ENCODE peak calls at places on chromosomes 7 and 10, in nine cellular contexts. L, F, V, B, G, U, T, P and D are unnamed samples.

GRCh38 chr7:485188-486081 is 34.2 kb downstream of the PDGFA start:
- DNase-seq in G (no peak), F (peak), T (peak), V (no peak), L (peak), P (no peak), U (no peak), B (no peak), D (no peak)

GRCh38 chr10:76218045-76218444 is 786.6 kb downstream of the LRMDA start:
- DNase-seq in G (no peak), T (no peak), B (no peak), L (no peak), U (no peak), F (no peak), V (no peak), P (no peak), D (no peak)

GRCh38 chr10:109902992-109903947 is 20.0 kb downstream of the XPNPEP1 start:
- DNase-seq in B (no peak), F (peak), V (no peak), U (no peak), L (peak), G (no peak), P (no peak), T (no peak), D (no peak)

GRCh38 chr7:30751257-30751650 is 681 bp upstream of the INMT start:
- DNase-seq in V (no peak), P (no peak), G (no peak), U (no peak), F (no peak), L (no peak), B (no peak), T (no peak), D (no peak)

GRCh38 chr10:71232089-71232998 is 20.0 kb downstream of the UNC5B start:
- DNase-seq in G (peak), P (peak), V (no peak), F (peak), U (no peak), L (no peak), B (no peak), T (no peak), D (no peak)

GRCh38 chr10:104041891-104042535 is 43.7 kb downstream of the COL17A1 start:
- DNase-seq in G (no peak), B (no peak), F (no peak), T (no peak), P (no peak), V (no peak), L (no peak), U (no peak), D (no peak)

GRCh38 chr7:140242057-140243031 is 65.6 kb upstream of the KDM7A start:
- DNase-seq in G (no peak), U (peak), L (no peak), T (no peak), V (peak), P (no peak), F (no peak), B (no peak), D (no peak)

GRCh38 chr10:78471723-78472541 is 438.3 kb downstream of the RPS24 start:
- DNase-seq in U (no peak), L (no peak), T (no peak), B (no peak), P (peak), V (peak), F (no peak), G (no peak), D (no peak)

GRCh38 chr7:92754756-92755581 is 81.4 kb downstream of the CDK6 start:
- DNase-seq in L (no peak), T (no peak), P (no peak), F (no peak), B (no peak), U (no peak), G (peak), V (no peak), D (peak)

GRCh38 chr10:46542567-46543323 is 13.7 kb downstream of the GPRIN2 start:
- DNase-seq in L (no peak), F (no peak), G (no peak), V (no peak), B (peak), U (no peak), P (no peak), T (no peak), D (no peak)

GRCh38 chr10:35754489-35754888 is 112.4 kb upstream of the FZD8 start:
- DNase-seq in V (no peak), P (no peak), F (no peak), G (no peak), L (no peak), B (no peak), U (no peak), T (no peak), D (no peak)

GRCh38 chr7:141390339-141390738 is 160.9 kb upstream of the AGK start:
- DNase-seq in V (no peak), P (no peak), U (no peak), G (no peak), F (no peak), B (no peak), L (no peak), T (no peak), D (no peak)

GRCh38 chr10:30422981-30423654 is 10.9 kb upstream of the MAP3K8 start:
- DNase-seq in F (peak), P (peak), U (peak), B (no peak), L (peak), V (peak), G (peak), T (peak), D (no peak)

GRCh38 chr10:118873080-118873737 is 118.4 kb upstream of the CACUL1 start:
- DNase-seq in G (peak), V (no peak), L (peak), T (peak), P (peak), F (peak), U (no peak), B (no peak), D (no peak)

GRCh38 chr7:74475243-74475986 is 21.7 kb downstream of the GTF2IRD1 start:
- DNase-seq in T (no peak), B (no peak), V (no peak), P (no peak), U (no peak), F (no peak), G (no peak), L (peak), D (no peak)

GRCh38 chr7:130124711-130125110 is 54.4 kb downstream of the KLHDC10 start:
- DNase-seq in F (no peak), U (no peak), V (no peak), G (no peak), P (no peak), T (no peak), L (no peak), B (no peak), D (no peak)

GRCh38 chr10:31749293-31749692 is 179.3 kb downstream of the ARHGAP12 start:
- DNase-seq in P (no peak), U (no peak), G (peak), B (no peak), F (peak), T (no peak), V (no peak), L (no peak), D (no peak)

GRCh38 chr10:83375274-83375673 is 764.0 kb upstream of the GHITM start:
- DNase-seq in T (no peak), G (no peak), F (no peak), L (no peak), P (no peak), B (no peak), U (no peak), V (no peak), D (no peak)

GRCh38 chr10:59382831-59383295 is 20.5 kb upstream of the FAM13C start:
- DNase-seq in F (peak), T (no peak), B (no peak), L (no peak), G (peak), U (no peak), V (no peak), P (peak), D (no peak)

GRCh38 chr10:44947356-44948152 is 12.0 kb upstream of the RASSF4 start:
- DNase-seq in F (no peak), U (peak), T (peak), L (no peak), P (no peak), V (no peak), G (no peak), B (no peak), D (no peak)

GRCh38 chr7:113698556-113699220 is 220.1 kb downstream of the PPP1R3A start:
- DNase-seq in T (peak), U (peak), V (peak), P (peak), B (no peak), L (peak), F (peak), G (peak), D (peak)

GRCh38 chr7:135164357-135165021 is 6.0 kb downstream of the CYREN start:
- DNase-seq in U (no peak), T (no peak), L (no peak), B (no peak), V (no peak), P (no peak), F (peak), G (no peak), D (no peak)

GRCh38 chr7:64515781-64516180 is 47.1 kb downstream of the ZNF680 start:
- DNase-seq in V (no peak), F (no peak), B (no peak), T (no peak), U (no peak), L (no peak), P (peak), G (no peak), D (no peak)

GRCh38 chr10:88212069-88212468 is 348.6 kb downstream of the PTEN start:
- DNase-seq in T (no peak), U (no peak), F (no peak), V (no peak), B (no peak), L (no peak), P (no peak), G (no peak), D (no peak)

GRCh38 chr10:124225468-124226270 is 132.3 kb upstream of the CHST15 start:
- DNase-seq in F (no peak), G (no peak), B (no peak), L (no peak), V (no peak), U (peak), P (no peak), T (no peak), D (peak)

GRCh38 chr10:114548662-114549061 is 109.4 kb downstream of the ABLIM1 start:
- DNase-seq in L (peak), G (peak), P (peak), T (peak), F (peak), B (no peak), U (peak), V (peak), D (no peak)

GRCh38 chr10:114550756-114551290 is 107.3 kb downstream of the ABLIM1 start:
- DNase-seq in G (peak), L (peak), V (peak), F (peak), P (peak), B (no peak), T (no peak), U (no peak), D (no peak)

GRCh38 chr10:114547466-114547865 is 110.6 kb downstream of the ABLIM1 start:
- DNase-seq in F (no peak), P (no peak), G (no peak), B (no peak), V (no peak), L (no peak), U (no peak), T (no peak), D (no peak)

GRCh38 chr10:114552050-114552449 is 106.0 kb downstream of the ABLIM1 start:
- DNase-seq in T (no peak), G (no peak), B (no peak), V (peak), L (no peak), P (no peak), F (no peak), U (no peak), D (no peak)

DNA sequence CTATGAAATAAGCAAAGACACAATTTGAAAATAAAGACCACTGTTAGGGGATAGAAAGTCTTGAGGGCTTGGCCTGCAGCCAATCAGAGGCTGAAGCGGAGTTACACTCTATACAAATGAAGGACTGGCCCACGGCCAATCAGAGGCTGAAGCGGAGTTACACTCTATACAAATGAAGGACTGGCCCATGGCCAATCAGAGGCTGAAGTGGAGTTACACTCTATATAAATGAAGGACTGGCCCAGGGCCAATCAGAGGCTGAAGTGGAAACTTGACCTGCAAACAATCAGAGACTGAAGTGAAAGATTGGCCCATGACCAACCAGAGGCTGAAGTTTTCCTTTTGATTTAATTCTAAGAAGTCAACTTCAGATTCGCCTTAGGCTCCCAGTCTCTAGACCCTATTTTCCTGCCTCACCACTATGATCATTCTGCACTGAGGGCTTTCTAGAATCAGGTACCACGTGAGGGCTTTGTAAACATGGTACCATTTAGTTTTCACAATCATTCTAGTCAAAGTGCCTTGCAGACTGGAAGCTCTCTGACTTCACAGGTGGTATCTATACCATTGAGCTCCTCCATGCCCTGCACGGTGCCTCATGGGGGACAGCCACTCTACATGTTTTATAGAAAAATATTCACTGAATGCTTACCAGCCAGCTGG is 106.6 kb downstream of the ABLIM1 start:
- DNase-seq in P (peak), U (no peak), G (peak), F (no peak), L (no peak), T (no peak), V (peak), B (no peak), D (no peak)
- H3K4me3 ChIP-seq in P (no peak), U (no peak), G (no peak), F (no peak), L (no peak), T (no peak), V (no peak), B (peak), D (no peak)

GRCh38 chr10:3755440-3756359 is 29.3 kb downstream of the KLF6 start:
- DNase-seq in U (no peak), T (no peak), L (peak), F (peak), V (peak), P (peak), B (no peak), G (peak), D (no peak)

GRCh38 chr10:3757638-3758490 is 27.1 kb downstream of the KLF6 start:
- DNase-seq in F (peak), U (peak), V (no peak), T (peak), P (no peak), G (no peak), B (no peak), L (peak), D (no peak)

GRCh38 chr10:3758491-3758970 is 26.5 kb downstream of the KLF6 start:
- DNase-seq in V (no peak), F (no peak), P (no peak), G (no peak), T (no peak), B (no peak), U (no peak), L (no peak), D (no peak)

GRCh38 chr10:3756360-3756740 is 28.7 kb downstream of the KLF6 start:
- DNase-seq in P (no peak), F (no peak), T (no peak), V (no peak), U (no peak), G (no peak), L (no peak), B (no peak), D (no peak)

DNA sequence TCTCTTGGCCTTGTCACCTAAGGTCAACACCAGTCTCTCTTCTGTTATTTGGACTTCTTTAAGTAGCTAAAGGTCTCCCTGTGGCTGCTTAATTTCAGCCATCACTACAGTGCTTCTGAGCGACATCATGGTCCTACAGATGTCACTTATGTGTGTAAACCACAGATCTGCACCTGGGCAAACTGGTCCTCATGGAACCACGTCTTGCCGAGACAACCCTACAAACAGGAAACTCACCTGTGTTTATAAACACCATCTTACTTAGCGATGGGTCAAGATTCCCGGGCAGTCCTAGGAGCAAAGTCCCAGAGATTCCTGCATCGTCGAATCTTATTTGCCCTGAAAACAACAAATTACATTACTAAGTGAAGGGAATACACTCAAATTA is 27.8 kb downstream of the KLF6 start:
- DNase-seq in G (no peak), F (no peak), T (no peak), B (no peak), U (peak), P (no peak), V (no peak), L (no peak), D (no peak)
- H3K4me3 ChIP-seq in G (no peak), F (no peak), T (no peak), B (no peak), U (peak), P (no peak), V (no peak), L (no peak), D (no peak)

DNA sequence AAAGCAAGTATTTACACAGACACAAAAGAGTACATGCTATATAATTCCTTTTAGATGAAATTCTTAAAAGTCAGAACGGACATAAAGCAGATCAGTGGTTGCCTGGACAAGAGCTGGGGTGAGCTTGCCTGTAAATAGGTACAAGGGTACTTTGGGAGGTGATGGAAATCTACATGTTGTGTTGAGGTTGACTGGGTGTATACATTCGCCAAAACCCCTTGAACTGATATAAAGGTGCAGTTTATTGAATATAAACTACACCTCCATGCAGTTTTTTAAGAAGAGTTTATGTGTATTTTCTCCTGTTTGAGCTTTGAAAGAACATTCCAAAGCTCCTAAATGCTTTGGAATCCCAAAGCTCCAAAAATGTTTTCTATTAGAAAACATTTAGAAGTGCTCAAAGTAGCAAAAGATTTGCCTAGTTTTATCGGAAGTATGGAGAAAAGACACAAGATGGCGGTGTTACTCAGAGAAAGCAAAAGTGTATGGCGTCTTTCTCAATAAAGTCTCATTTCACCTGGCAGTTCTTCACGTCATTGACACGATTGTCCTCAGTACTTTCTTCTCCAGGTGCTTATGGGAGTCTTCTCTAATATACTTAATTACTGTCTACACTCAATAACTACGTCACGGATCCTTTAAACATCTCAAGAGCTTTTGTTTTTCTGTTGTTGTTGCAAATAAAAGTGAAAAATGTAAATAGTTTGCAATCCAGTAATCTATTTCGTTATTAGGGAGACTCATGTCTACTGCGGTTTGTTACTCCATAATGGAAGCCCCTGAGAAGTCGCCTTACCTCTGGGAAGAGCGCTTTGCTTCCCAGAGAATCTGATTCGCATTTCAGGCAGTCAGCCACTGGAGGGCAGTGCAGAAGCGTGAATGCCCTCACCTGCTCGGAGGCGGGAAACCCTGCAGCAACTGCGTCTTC is 14.7 kb upstream of the SEC61G start:
- DNase-seq in B (peak), V (peak), L (peak), U (peak), T (peak), F (peak), G (peak), P (peak), D (peak)
- H3K4me3 ChIP-seq in B (peak), V (peak), L (peak), U (no peak), T (peak), F (peak), G (peak), P (no peak), D (peak)

GRCh38 chr10:62658516-62658915 is 146.0 kb upstream of the ADO start:
- DNase-seq in G (no peak), U (no peak), F (no peak), P (no peak), B (no peak), L (no peak), V (no peak), T (no peak), D (no peak)
- H3K4me3 ChIP-seq in G (no peak), U (no peak), F (no peak), P (no peak), B (no peak), L (no peak), V (no peak), T (no peak), D (no peak)